ENCODE peak calls at places on chromosomes 7 and 10, in five cellular contexts. O is tibial artery, D is fibroblast of lung, A is neural crest cell, E is heart right ventricle. V is an unnamed sample.

GRCh38 chr10:31977440-31978157 is 49.0 kb upstream of the ARHGAP12 start:
- DNase-seq in O (no peak), D (peak; percentile 64), A (no peak), E (no peak), V (no peak)

GRCh38 chr7:148865283-148865682 is 18.8 kb downstream of the EZH2 start:
- DNase-seq in O (no peak), D (no peak), A (no peak), E (no peak), V (no peak)

GRCh38 chr10:45376364-45376801 is 2.4 kb downstream of the ALOX5 start:
- DNase-seq in O (no peak), D (no peak), A (no peak), E (no peak), V (peak; percentile 63)

GRCh38 chr7:1677206-1678069 is 7.4 kb downstream of the ELFN1 start:
- DNase-seq in O (no peak), D (no peak), A (no peak), E (no peak), V (no peak)

GRCh38 chr10:129531969-129532660 is 65.1 kb downstream of the MGMT start:
- DNase-seq in O (no peak), D (peak; percentile 65), A (no peak), E (no peak), V (no peak)

GRCh38 chr7:28674359-28674782 is 262.1 kb downstream of the CREB5 start:
- DNase-seq in O (no peak), D (peak; percentile 30), A (no peak), E (no peak), V (no peak)

GRCh38 chr10:69061305-69062161 is 26.4 kb upstream of the SRGN start:
- DNase-seq in O (peak; percentile 73), D (peak; percentile 98), A (no peak), E (peak; percentile 52), V (peak; percentile 80)

GRCh38 chr7:41916450-41916927 is 213.6 kb upstream of the INHBA start:
- DNase-seq in O (peak; percentile 63), D (peak; percentile 99), A (no peak), E (no peak), V (no peak)

GRCh38 chr7:87003872-87004798 is 55.3 kb downstream of the ELAPOR2 start:
- DNase-seq in O (no peak), D (peak; percentile 8), A (peak; percentile 16), E (no peak), V (no peak)

GRCh38 chr10:35378547-35379210 is 42.4 kb downstream of the CCNY start:
- DNase-seq in O (no peak), D (peak; percentile 70), A (no peak), E (no peak), V (no peak)

GRCh38 chr10:106278385-106278784 is 886.1 kb downstream of the SORCS1 start:
- DNase-seq in O (no peak), D (no peak), A (no peak), E (no peak), V (no peak)

GRCh38 chr10:28875535-28876208 is 198.4 kb downstream of the BAMBI start:
- DNase-seq in O (no peak), D (peak; percentile 89), A (no peak), E (no peak), V (no peak)

GRCh38 chr7:26784118-26784517 is 80.3 kb downstream of the SKAP2 start:
- DNase-seq in O (no peak), D (no peak), A (no peak), E (no peak), V (no peak)

GRCh38 chr7:30335763-30336487 is 51.5 kb downstream of the ZNRF2 start:
- DNase-seq in O (no peak), D (peak; percentile 47), A (no peak), E (no peak), V (no peak)

GRCh38 chr10:62046522-62047239 is 145.2 kb downstream of the ARID5B start:
- DNase-seq in O (peak; percentile 56), D (peak; percentile 80), A (no peak), E (no peak), V (no peak)

GRCh38 chr10:62000037-62000603 is 98.6 kb downstream of the ARID5B start:
- DNase-seq in O (no peak), D (no peak), A (no peak), E (no peak), V (no peak)

GRCh38 chr7:6709808-6710207 is 3.1 kb upstream of the ZNF12 start:
- DNase-seq in O (no peak), D (no peak), A (no peak), E (no peak), V (no peak)

GRCh38 chr7:111198255-111198654 is 107.3 kb downstream of the LRRN3 start:
- DNase-seq in O (no peak), D (peak; percentile 100), A (no peak), E (no peak), V (no peak)

GRCh38 chr7:40507166-40507565 is 372.4 kb downstream of the SUGCT start:
- DNase-seq in O (no peak), D (no peak), A (no peak), E (no peak), V (no peak)

GRCh38 chr10:92695679-92696605 is 6.2 kb downstream of the HHEX start:
- DNase-seq in O (no peak), D (peak; percentile 68), A (no peak), E (no peak), V (no peak)

GRCh38 chr10:72720814-72721665 is 29.1 kb downstream of the MCU start:
- DNase-seq in O (no peak), D (peak; percentile 20), A (no peak), E (no peak), V (no peak)

GRCh38 chr7:117071597-117071996 is 118.3 kb downstream of the ST7 start:
- DNase-seq in O (no peak), D (no peak), A (no peak), E (no peak), V (no peak)

GRCh38 chr10:47022311-47023131 is 111.3 kb downstream of the PTPN20 start:
- DNase-seq in O (no peak), D (no peak), A (no peak), E (no peak), V (peak; percentile 39)

GRCh38 chr10:71746344-71747037 is 26.8 kb downstream of the VSIR start:
- DNase-seq in O (no peak), D (no peak), A (no peak), E (peak; percentile 68), V (peak; percentile 51)

GRCh38 chr7:485188-486081 is 34.2 kb downstream of the PDGFA start:
- DNase-seq in O (peak; percentile 7), D (no peak), A (no peak), E (peak; percentile 44), V (peak; percentile 32)

GRCh38 chr10:78912361-78913218 is 156.2 kb upstream of the ZMIZ1 start:
- DNase-seq in O (no peak), D (no peak), A (no peak), E (no peak), V (no peak)

GRCh38 chr7:69942557-69942956 is 344.3 kb downstream of the AUTS2 start:
- DNase-seq in O (no peak), D (no peak), A (no peak), E (no peak), V (no peak)

GRCh38 chr7:8115547-8116402 is 146.2 kb downstream of the ICA1 start:
- DNase-seq in O (no peak), D (no peak), A (no peak), E (no peak), V (no peak)

GRCh38 chr10:92850186-92850585 is 1.9 kb downstream of the EXOC6 start:
- DNase-seq in O (no peak), D (no peak), A (no peak), E (no peak), V (no peak)

GRCh38 chr7:47536705-47537611 is 45.0 kb downstream of the TNS3 start:
- DNase-seq in O (peak; percentile 73), D (peak; percentile 85), A (no peak), E (peak; percentile 61), V (no peak)

GRCh38 chr7:26291699-26292538 is at the start of gene SNX10:
- DNase-seq in O (peak; percentile 27), D (peak; percentile 45), A (peak; percentile 27), E (peak; percentile 37), V (peak; percentile 57)

GRCh38 chr7:142057101-142057500 is 54.4 kb upstream of the MGAM2 start:
- DNase-seq in O (no peak), D (no peak), A (no peak), E (no peak), V (no peak)

GRCh38 chr7:45000096-45001032 is at the start of gene CCM2:
- DNase-seq in O (peak; percentile 37), D (peak; percentile 57), A (peak; percentile 39), E (peak; percentile 77), V (peak; percentile 50)

GRCh38 chr10:25191162-25191895 is 16.5 kb downstream of the GPR158 start:
- DNase-seq in O (no peak), D (no peak), A (no peak), E (no peak), V (no peak)
- TF ChIP-seq CTCF in O (no peak), D (no peak), A (no peak), E (no peak), V (no peak)

GRCh38 chr10:53836638-53837037 is 964.4 kb downstream of the PCDH15 start:
- DNase-seq in O (no peak), D (no peak), A (no peak), E (no peak), V (no peak)

GRCh38 chr10:53843691-53844362 is 957.2 kb downstream of the PCDH15 start:
- DNase-seq in O (peak; percentile 28), D (peak; percentile 52), A (no peak), E (no peak), V (no peak)

GRCh38 chr10:53840668-53841067 is 960.4 kb downstream of the PCDH15 start:
- DNase-seq in O (no peak), D (no peak), A (no peak), E (no peak), V (no peak)

GRCh38 chr10:53841746-53842145 is 959.3 kb downstream of the PCDH15 start:
- DNase-seq in O (no peak), D (no peak), A (no peak), E (no peak), V (no peak)

GRCh38 chr10:53839437-53840039 is 961.5 kb downstream of the PCDH15 start:
- DNase-seq in O (no peak), D (peak; percentile 13), A (no peak), E (no peak), V (no peak)
- TF ChIP-seq CTCF in O (no peak), D (no peak), A (peak; percentile 75), E (peak; percentile 11), V (no peak)

GRCh38 chr10:123897146-123897545 is 5.5 kb upstream of the CPXM2 start:
- DNase-seq in O (no peak), D (no peak), A (no peak), E (no peak), V (no peak)
- TF ChIP-seq CTCF in O (peak; percentile 9), D (no peak), A (peak; percentile 40), E (no peak), V (no peak)

DNA sequence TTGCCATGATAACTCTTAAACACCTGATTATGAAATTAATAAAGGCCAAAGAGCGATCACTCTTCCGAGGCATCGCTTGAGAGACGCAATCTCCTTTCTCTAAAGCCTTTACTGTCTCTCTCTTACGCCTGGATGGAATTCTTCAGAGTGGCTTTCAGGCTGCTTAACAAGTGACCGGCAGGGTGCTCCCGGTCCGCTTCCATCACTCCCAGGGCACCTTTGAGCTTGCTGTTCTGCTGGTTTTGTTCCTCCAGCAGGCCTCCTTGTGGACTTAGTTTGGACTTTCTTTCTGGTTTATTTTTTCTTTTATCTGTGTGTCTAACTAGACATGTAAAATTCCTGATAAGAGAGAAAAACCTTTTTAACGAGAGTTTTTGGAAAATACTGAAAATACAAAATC is 60.9 kb downstream of the MRPL32 start:
- DNase-seq in O (no peak), D (no peak), A (no peak), E (no peak), V (no peak)
- TF ChIP-seq CTCF in O (no peak), D (no peak), A (peak; percentile 45), E (no peak), V (no peak)

GRCh38 chr10:15053061-15053460 is 9.3 kb downstream of the OLAH start:
- DNase-seq in O (no peak), D (no peak), A (no peak), E (no peak), V (no peak)
- TF ChIP-seq CTCF in O (no peak), D (no peak), A (no peak), E (no peak), V (no peak)

V was measured in CD14-positive monocyte.